ENCODE peak calls at places on chromosomes 4 and X, in five cellular contexts. L is right cardiac atrium, F is astrocyte of the cerebellum, E is heart left ventricle, O is endodermal cell. H is an unnamed sample.

GRCh38 chr4:70893790-70894189 is 8.4 kb upstream of the MOB1B start:
- DNase-seq in L (no peak), F (no peak), E (no peak), O (no peak), H (no peak)

GRCh38 chrX:70970482-70970999 is 39.6 kb upstream of the SLC7A3 start:
- DNase-seq in L (no peak), F (no peak), E (no peak), O (no peak), H (no peak)

GRCh38 chrX:140572724-140573123 is 67.9 kb upstream of the SOX3 start:
- DNase-seq in L (no peak), F (peak; percentile 2), E (no peak), O (peak; percentile 85), H (peak; percentile 34)

GRCh38 chr4:28354874-28355273 is 1494.2 kb downstream of the STIM2 start:
- DNase-seq in L (no peak), F (no peak), E (no peak), O (no peak), H (no peak)

GRCh38 chr4:8719421-8719820 is 126.9 kb downstream of the CPZ start:
- DNase-seq in L (no peak), F (no peak), E (no peak), O (no peak), H (no peak)

GRCh38 chr4:143700060-143700419 is 435 bp downstream of the FREM3 start:
- DNase-seq in L (peak; percentile 77), F (peak; percentile 8), E (no peak), O (peak; percentile 76), H (no peak)

GRCh38 chr4:26272654-26273307 is 48.0 kb upstream of the RBPJ start:
- DNase-seq in L (no peak), F (no peak), E (no peak), O (no peak), H (no peak)

GRCh38 chr4:42636591-42636990 is 20.3 kb downstream of the ATP8A1 start:
- DNase-seq in L (no peak), F (no peak), E (no peak), O (no peak), H (peak; percentile 20)

GRCh38 chr4:7970031-7970946 is 30.6 kb upstream of the AFAP1 start:
- DNase-seq in L (peak; percentile 79), F (no peak), E (no peak), O (peak; percentile 75), H (no peak)

GRCh38 chrX:147180886-147181285 is 366.3 kb upstream of the CXorf51A start:
- DNase-seq in L (no peak), F (no peak), E (no peak), O (no peak), H (no peak)

GRCh38 chrX:10597871-10598270 is 22.5 kb downstream of the MID1 start:
- DNase-seq in L (peak; percentile 43), F (no peak), E (peak; percentile 22), O (peak; percentile 71), H (peak; percentile 47)

GRCh38 chr4:89001647-89002518 is 55.1 kb downstream of the FAM13A start:
- DNase-seq in L (no peak), F (no peak), E (no peak), O (no peak), H (peak; percentile 32)

GRCh38 chrX:36961590-36961989 is 46.6 kb upstream of the FAM47C start:
- DNase-seq in L (no peak), F (no peak), E (no peak), O (peak; percentile 49), H (no peak)

GRCh38 chrX:9374537-9374936 is 90.3 kb upstream of the TBL1X start:
- DNase-seq in L (no peak), F (no peak), E (no peak), O (no peak), H (no peak)

GRCh38 chr4:138051157-138051556 is 191.0 kb downstream of the SLC7A11 start:
- DNase-seq in L (no peak), F (no peak), E (no peak), O (no peak), H (no peak)

GRCh38 chr4:138056541-138056940 is 185.6 kb downstream of the SLC7A11 start:
- DNase-seq in L (no peak), F (no peak), E (no peak), O (no peak), H (no peak)

GRCh38 chr4:138050601-138051000 is 191.5 kb downstream of the SLC7A11 start:
- DNase-seq in L (no peak), F (no peak), E (no peak), O (peak; percentile 83), H (no peak)

GRCh38 chr4:138053601-138054322 is 188.4 kb downstream of the SLC7A11 start:
- DNase-seq in L (no peak), F (peak; percentile 63), E (no peak), O (no peak), H (no peak)

DNA sequence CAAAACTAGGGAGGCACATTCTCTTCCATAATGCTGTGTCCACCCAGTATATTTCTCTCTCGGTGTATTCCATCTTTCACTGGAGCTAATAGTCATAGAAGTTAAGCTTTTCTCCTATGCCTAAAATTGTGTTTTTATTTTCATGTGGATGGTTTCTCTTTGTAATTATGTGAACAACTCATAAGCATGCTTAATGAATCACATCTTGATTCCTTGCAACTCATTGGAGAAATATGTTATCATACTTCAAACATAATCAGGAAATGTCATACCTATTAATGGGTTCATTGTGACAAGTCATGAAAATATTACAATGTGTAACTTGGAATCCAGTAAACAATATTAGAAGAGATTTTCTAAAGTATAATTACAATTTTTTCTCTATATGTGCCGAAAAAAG is 186.3 kb downstream of the SLC7A11 start:
- DNase-seq in L (no peak), F (no peak), E (no peak), O (no peak), H (no peak)
- H3K4me3 ChIP-seq in L (no peak overlapping the region), F (no peak overlapping the region), E (no peak overlapping the region), O (no peak overlapping the region), H (no peak overlapping the region)

GRCh38 chrX:102154218-102154860 is 1.4 kb downstream of the BEX5 start:
- DNase-seq in L (no peak), F (no peak), E (no peak), O (peak; percentile 78), H (no peak)

GRCh38 chrX:102155806-102156179 is at the start of gene BEX5:
- DNase-seq in L (peak; percentile 70), F (peak; percentile 11), E (peak; percentile 28), O (peak; percentile 88), H (peak; percentile 21)

DNA sequence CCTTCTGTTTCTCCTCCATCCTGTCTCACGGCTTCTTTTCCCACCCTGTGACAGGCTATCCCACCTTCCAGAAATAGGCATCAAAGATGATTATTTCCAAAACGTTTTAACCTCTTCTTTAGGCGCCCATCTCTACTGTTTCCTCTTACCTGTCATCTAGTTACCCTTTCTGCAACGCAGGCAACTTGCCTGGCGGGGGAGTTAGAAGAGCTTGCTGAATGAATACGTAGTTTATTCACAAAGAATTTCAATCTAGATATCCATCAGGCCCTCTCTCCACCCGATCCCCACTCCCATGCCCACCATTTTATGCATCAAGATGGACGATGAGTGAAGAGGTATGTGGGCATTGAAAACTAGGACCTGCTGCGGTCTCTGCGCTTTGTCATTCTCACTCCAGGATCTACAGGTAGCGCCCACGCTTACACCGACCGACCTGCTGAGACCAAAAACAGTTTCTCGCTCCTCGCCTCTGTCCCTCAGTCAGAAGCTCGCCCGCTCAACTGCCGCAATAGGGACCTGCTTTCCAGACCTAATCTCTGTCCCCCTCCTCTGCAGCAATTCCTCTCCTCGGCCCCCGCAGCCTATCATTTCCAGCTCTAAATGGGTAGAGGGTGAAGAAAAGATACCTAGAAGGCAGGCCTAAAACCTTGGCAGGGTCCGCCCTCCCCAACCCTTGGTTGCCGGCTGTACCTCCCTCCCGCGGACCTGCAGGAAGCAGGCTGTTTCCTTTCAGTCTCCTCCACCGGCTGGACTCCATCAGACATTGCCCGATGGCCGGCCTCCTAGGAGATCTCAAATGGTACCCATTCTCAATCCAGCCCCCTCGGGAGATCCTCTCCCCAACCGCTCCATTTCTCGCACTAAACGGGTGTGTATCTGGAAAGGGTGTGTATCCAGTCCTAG is 624 bp downstream of the BEX5 start:
- DNase-seq in L (no peak), F (no peak), E (no peak), O (no peak), H (no peak)
- H3K4me3 ChIP-seq in L (peak overlapping the region; percentile 43), F (peak overlapping the region; percentile 44), E (peak overlapping the region; percentile 48), O (peak overlapping the region; percentile 40), H (peak overlapping the region; percentile 20)

GRCh38 chr4:139899346-139899745 is 233.7 kb downstream of the MGST2 start:
- DNase-seq in L (no peak), F (no peak), E (no peak), O (no peak), H (no peak)

GRCh38 chr4:139902328-139903217 is 237.0 kb downstream of the MGST2 start:
- DNase-seq in L (no peak), F (no peak), E (no peak), O (no peak), H (no peak)

GRCh38 chr4:139903845-139904244 is 238.2 kb downstream of the MGST2 start:
- DNase-seq in L (no peak), F (no peak), E (no peak), O (no peak), H (no peak)

GRCh38 chr4:139900964-139901376 is 235.4 kb downstream of the MGST2 start:
- DNase-seq in L (no peak), F (no peak), E (no peak), O (no peak), H (no peak)

GRCh38 chr4:139901516-139902327 is 236.1 kb downstream of the MGST2 start:
- DNase-seq in L (no peak), F (no peak), E (no peak), O (no peak), H (no peak)
- H3K4me3 ChIP-seq in L (peak overlapping the region; percentile 23), F (peak overlapping the region; percentile 2), E (peak overlapping the region; percentile 34), O (peak overlapping the region; percentile 38), H (no peak overlapping the region)

GRCh38 chrX:262391-262909 is 18.7 kb upstream of the PLCXD1 start:
- DNase-seq in L (no peak), F (no peak), E (no peak), O (peak; percentile 49), H (no peak)
- H3K4me3 ChIP-seq in L (no peak overlapping the region), F (no peak overlapping the region), E (no peak overlapping the region), O (no peak overlapping the region), H (no peak overlapping the region)